ENCODE peak calls at places on chromosomes 5 and 9, in eight cellular contexts. One of them, this sample, is unnamed.

GRCh38 chr5:138725153-138725884 is 27.9 kb upstream of the CTNNA1 start:
- DNase-seq in mammary epithelial cell: peak
- DNase-seq in mesendoderm: peak
- DNase-seq in fibroblast of lung: peak
- DNase-seq in stomach: peak
- DNase-seq in GM23338: peak
- DNase-seq in SJSA1: no peak
- DNase-seq in body of pancreas: peak
- DNase-seq in this sample: peak

GRCh38 chr5:93584531-93585053 is 1.6 kb downstream of the NR2F1 start:
- DNase-seq in mammary epithelial cell: no peak
- DNase-seq in stomach: no peak
- DNase-seq in body of pancreas: no peak
- DNase-seq in SJSA1: no peak
- DNase-seq in fibroblast of lung: no peak
- DNase-seq in GM23338: peak
- DNase-seq in mesendoderm: no peak
- DNase-seq in this sample: no peak

GRCh38 chr9:36503172-36504153 is 69.2 kb upstream of the MELK start:
- DNase-seq in stomach: no peak
- DNase-seq in SJSA1: no peak
- DNase-seq in mesendoderm: no peak
- DNase-seq in fibroblast of lung: no peak
- DNase-seq in body of pancreas: no peak
- DNase-seq in mammary epithelial cell: no peak
- DNase-seq in GM23338: no peak
- DNase-seq in this sample: no peak

GRCh38 chr9:72386186-72386585 is 21.2 kb upstream of the ZFAND5 start:
- DNase-seq in stomach: no peak
- DNase-seq in mammary epithelial cell: no peak
- DNase-seq in fibroblast of lung: no peak
- DNase-seq in GM23338: no peak
- DNase-seq in mesendoderm: no peak
- DNase-seq in SJSA1: no peak
- DNase-seq in body of pancreas: no peak
- DNase-seq in this sample: no peak

GRCh38 chr9:109460576-109460975 is 37.5 kb downstream of the PTPN3 start:
- DNase-seq in mesendoderm: no peak
- DNase-seq in mammary epithelial cell: no peak
- DNase-seq in SJSA1: no peak
- DNase-seq in GM23338: no peak
- DNase-seq in body of pancreas: no peak
- DNase-seq in fibroblast of lung: no peak
- DNase-seq in stomach: no peak
- DNase-seq in this sample: no peak

GRCh38 chr5:66306105-66306843 is 162.2 kb downstream of the SREK1 start:
- DNase-seq in body of pancreas: peak
- DNase-seq in mammary epithelial cell: peak
- DNase-seq in GM23338: peak
- DNase-seq in stomach: peak
- DNase-seq in SJSA1: peak
- DNase-seq in mesendoderm: peak
- DNase-seq in fibroblast of lung: peak
- DNase-seq in this sample: peak

GRCh38 chr9:132142883-132143282 is 19.0 kb upstream of the NTNG2 start:
- DNase-seq in mesendoderm: no peak
- DNase-seq in body of pancreas: no peak
- DNase-seq in mammary epithelial cell: peak
- DNase-seq in stomach: no peak
- DNase-seq in SJSA1: no peak
- DNase-seq in GM23338: no peak
- DNase-seq in fibroblast of lung: no peak
- DNase-seq in this sample: no peak

GRCh38 chr9:86600291-86600690 is 246.1 kb upstream of the TUT7 start:
- DNase-seq in stomach: no peak
- DNase-seq in body of pancreas: no peak
- DNase-seq in GM23338: no peak
- DNase-seq in mesendoderm: peak
- DNase-seq in mammary epithelial cell: peak
- DNase-seq in fibroblast of lung: peak
- DNase-seq in SJSA1: no peak
- DNase-seq in this sample: no peak

GRCh38 chr9:131475956-131476776 is 26.6 kb upstream of the POMT1 start:
- DNase-seq in mammary epithelial cell: no peak
- DNase-seq in mesendoderm: no peak
- DNase-seq in SJSA1: no peak
- DNase-seq in stomach: no peak
- DNase-seq in body of pancreas: no peak
- DNase-seq in fibroblast of lung: no peak
- DNase-seq in GM23338: peak
- DNase-seq in this sample: no peak

GRCh38 chr5:163565931-163566608 is 60.7 kb downstream of the MAT2B start:
- DNase-seq in stomach: peak
- DNase-seq in mammary epithelial cell: peak
- DNase-seq in body of pancreas: peak
- DNase-seq in GM23338: peak
- DNase-seq in fibroblast of lung: peak
- DNase-seq in SJSA1: no peak
- DNase-seq in mesendoderm: peak
- DNase-seq in this sample: no peak

GRCh38 chr5:102722930-102723329 is 32.2 kb upstream of the PAM start:
- DNase-seq in mammary epithelial cell: peak
- DNase-seq in mesendoderm: peak
- DNase-seq in SJSA1: no peak
- DNase-seq in stomach: no peak
- DNase-seq in body of pancreas: no peak
- DNase-seq in fibroblast of lung: no peak
- DNase-seq in GM23338: no peak
- DNase-seq in this sample: peak

GRCh38 chr5:32949571-32949970 is 238.4 kb downstream of the NPR3 start:
- DNase-seq in SJSA1: no peak
- DNase-seq in body of pancreas: no peak
- DNase-seq in stomach: no peak
- DNase-seq in mammary epithelial cell: peak
- DNase-seq in fibroblast of lung: no peak
- DNase-seq in GM23338: no peak
- DNase-seq in mesendoderm: no peak
- DNase-seq in this sample: no peak

GRCh38 chr9:14692918-14693861 is at the start of gene ZDHHC21:
- DNase-seq in mammary epithelial cell: peak
- DNase-seq in GM23338: peak
- DNase-seq in SJSA1: peak
- DNase-seq in mesendoderm: peak
- DNase-seq in body of pancreas: peak
- DNase-seq in stomach: peak
- DNase-seq in fibroblast of lung: peak
- DNase-seq in this sample: no peak

GRCh38 chr5:72170101-72170500 is 62.8 kb downstream of the MAP1B start:
- DNase-seq in mesendoderm: no peak
- DNase-seq in SJSA1: no peak
- DNase-seq in body of pancreas: no peak
- DNase-seq in fibroblast of lung: no peak
- DNase-seq in stomach: no peak
- DNase-seq in GM23338: no peak
- DNase-seq in mammary epithelial cell: no peak
- DNase-seq in this sample: no peak

GRCh38 chr5:40674661-40675235 is 5.0 kb upstream of the PTGER4 start:
- DNase-seq in fibroblast of lung: no peak
- DNase-seq in GM23338: no peak
- DNase-seq in mesendoderm: peak
- DNase-seq in stomach: no peak
- DNase-seq in mammary epithelial cell: peak
- DNase-seq in SJSA1: no peak
- DNase-seq in body of pancreas: no peak
- DNase-seq in this sample: no peak

GRCh38 chr9:114409103-114409780 is 21.5 kb upstream of the AKNA start:
- DNase-seq in body of pancreas: peak
- DNase-seq in mesendoderm: peak
- DNase-seq in GM23338: peak
- DNase-seq in SJSA1: no peak
- DNase-seq in stomach: no peak
- DNase-seq in fibroblast of lung: no peak
- DNase-seq in mammary epithelial cell: peak
- DNase-seq in this sample: no peak

GRCh38 chr5:100535060-100536005 is at the start of gene FAM174A:
- DNase-seq in stomach: peak
- DNase-seq in fibroblast of lung: peak
- DNase-seq in mammary epithelial cell: peak
- DNase-seq in SJSA1: peak
- DNase-seq in GM23338: peak
- DNase-seq in mesendoderm: peak
- DNase-seq in body of pancreas: peak
- DNase-seq in this sample: peak

GRCh38 chr5:119355244-119355635 is 579 bp upstream of the TNFAIP8 start:
- DNase-seq in fibroblast of lung: no peak
- DNase-seq in SJSA1: no peak
- DNase-seq in stomach: peak
- DNase-seq in body of pancreas: no peak
- DNase-seq in mammary epithelial cell: no peak
- DNase-seq in mesendoderm: peak
- DNase-seq in GM23338: peak
- DNase-seq in this sample: no peak

GRCh38 chr9:76216161-76216649 is 178.0 kb downstream of the RFK start:
- DNase-seq in fibroblast of lung: peak
- DNase-seq in GM23338: no peak
- DNase-seq in SJSA1: peak
- DNase-seq in mammary epithelial cell: peak
- DNase-seq in stomach: no peak
- DNase-seq in body of pancreas: no peak
- DNase-seq in mesendoderm: no peak
- DNase-seq in this sample: peak

GRCh38 chr9:69822091-69822750 is 1.6 kb downstream of the CFAP95 start:
- DNase-seq in SJSA1: no peak
- DNase-seq in GM23338: peak
- DNase-seq in body of pancreas: no peak
- DNase-seq in mesendoderm: peak
- DNase-seq in fibroblast of lung: peak
- DNase-seq in mammary epithelial cell: peak
- DNase-seq in stomach: no peak
- DNase-seq in this sample: no peak

GRCh38 chr9:17622166-17622565 is 43.3 kb downstream of the SH3GL2 start:
- DNase-seq in GM23338: no peak
- DNase-seq in stomach: no peak
- DNase-seq in body of pancreas: no peak
- DNase-seq in mesendoderm: no peak
- DNase-seq in mammary epithelial cell: no peak
- DNase-seq in fibroblast of lung: no peak
- DNase-seq in SJSA1: no peak
- DNase-seq in this sample: no peak

GRCh38 chr9:115883467-115884329 is 269.9 kb upstream of the PAPPA start:
- DNase-seq in SJSA1: peak
- DNase-seq in fibroblast of lung: peak
- DNase-seq in stomach: peak
- DNase-seq in GM23338: peak
- DNase-seq in body of pancreas: peak
- DNase-seq in mammary epithelial cell: peak
- DNase-seq in mesendoderm: peak
- DNase-seq in this sample: no peak

GRCh38 chr5:173954671-173955605 is 34.0 kb upstream of the C5orf47 start:
- DNase-seq in mesendoderm: no peak
- DNase-seq in SJSA1: no peak
- DNase-seq in fibroblast of lung: peak
- DNase-seq in body of pancreas: peak
- DNase-seq in mammary epithelial cell: no peak
- DNase-seq in GM23338: no peak
- DNase-seq in stomach: no peak
- DNase-seq in this sample: peak

GRCh38 chr5:90326995-90327394 is 82.6 kb downstream of the CETN3 start:
- DNase-seq in fibroblast of lung: no peak
- DNase-seq in mammary epithelial cell: no peak
- DNase-seq in SJSA1: no peak
- DNase-seq in body of pancreas: no peak
- DNase-seq in GM23338: no peak
- DNase-seq in stomach: no peak
- DNase-seq in mesendoderm: no peak
- DNase-seq in this sample: no peak

GRCh38 chr9:93009337-93010015 is 49.0 kb upstream of the SUSD3 start:
- DNase-seq in GM23338: no peak
- DNase-seq in SJSA1: no peak
- DNase-seq in mesendoderm: no peak
- DNase-seq in body of pancreas: no peak
- DNase-seq in stomach: no peak
- DNase-seq in fibroblast of lung: no peak
- DNase-seq in mammary epithelial cell: no peak
- DNase-seq in this sample: no peak

GRCh38 chr5:127292030-127292735 is 1.6 kb downstream of the MEGF10 start:
- DNase-seq in body of pancreas: no peak
- DNase-seq in fibroblast of lung: no peak
- DNase-seq in GM23338: no peak
- DNase-seq in mammary epithelial cell: no peak
- DNase-seq in SJSA1: no peak
- DNase-seq in mesendoderm: no peak
- DNase-seq in stomach: no peak
- DNase-seq in this sample: no peak
- H3K4me3 ChIP-seq in body of pancreas: no peak
- H3K4me3 ChIP-seq in fibroblast of lung: no peak
- H3K4me3 ChIP-seq in GM23338: peak
- H3K4me3 ChIP-seq in mammary epithelial cell: no peak
- H3K4me3 ChIP-seq in SJSA1: no peak
- H3K4me3 ChIP-seq in mesendoderm: no peak
- H3K4me3 ChIP-seq in stomach: no peak
- H3K4me3 ChIP-seq in this sample: no peak

GRCh38 chr9:125897481-125897880 is 150.3 kb downstream of the PBX3 start:
- DNase-seq in mammary epithelial cell: no peak
- DNase-seq in mesendoderm: no peak
- DNase-seq in GM23338: no peak
- DNase-seq in SJSA1: no peak
- DNase-seq in fibroblast of lung: no peak
- DNase-seq in stomach: no peak
- DNase-seq in body of pancreas: no peak
- DNase-seq in this sample: no peak
- H3K4me3 ChIP-seq in mammary epithelial cell: no peak
- H3K4me3 ChIP-seq in mesendoderm: no peak
- H3K4me3 ChIP-seq in GM23338: no peak
- H3K4me3 ChIP-seq in SJSA1: no peak
- H3K4me3 ChIP-seq in fibroblast of lung: no peak
- H3K4me3 ChIP-seq in stomach: no peak
- H3K4me3 ChIP-seq in body of pancreas: no peak
- H3K4me3 ChIP-seq in this sample: no peak

GRCh38 chr5:9464478-9464877 is 81.4 kb downstream of the SEMA5A start:
- DNase-seq in fibroblast of lung: no peak
- DNase-seq in mesendoderm: no peak
- DNase-seq in mammary epithelial cell: no peak
- DNase-seq in SJSA1: no peak
- DNase-seq in GM23338: no peak
- DNase-seq in stomach: no peak
- DNase-seq in body of pancreas: no peak
- DNase-seq in this sample: no peak
- H3K4me3 ChIP-seq in fibroblast of lung: no peak
- H3K4me3 ChIP-seq in mesendoderm: no peak
- H3K4me3 ChIP-seq in mammary epithelial cell: no peak
- H3K4me3 ChIP-seq in SJSA1: no peak
- H3K4me3 ChIP-seq in GM23338: no peak
- H3K4me3 ChIP-seq in stomach: no peak
- H3K4me3 ChIP-seq in body of pancreas: no peak
- H3K4me3 ChIP-seq in this sample: no peak

DNA sequence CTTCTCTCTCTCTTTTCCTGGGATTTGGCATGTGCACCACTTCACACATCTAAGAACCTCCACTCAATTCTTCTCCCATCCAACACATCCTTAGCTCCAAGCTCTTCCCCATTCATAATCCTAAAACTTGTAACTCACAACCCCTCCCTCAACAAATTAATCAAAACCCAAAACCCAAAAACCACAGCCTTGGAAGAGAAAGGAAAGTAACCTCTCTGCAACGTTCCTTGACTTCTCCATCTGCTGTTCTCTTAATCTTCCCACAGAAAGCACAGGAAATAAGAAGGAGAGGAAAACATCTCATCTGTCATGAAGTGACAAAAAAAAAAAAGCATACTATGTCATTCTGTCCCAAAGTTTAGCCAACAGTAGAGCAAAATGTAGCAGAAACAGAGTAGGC is 66.2 kb downstream of the DRD1 start:
- DNase-seq in body of pancreas: no peak
- DNase-seq in SJSA1: no peak
- DNase-seq in stomach: no peak
- DNase-seq in fibroblast of lung: no peak
- DNase-seq in GM23338: no peak
- DNase-seq in mesendoderm: no peak
- DNase-seq in mammary epithelial cell: no peak
- DNase-seq in this sample: no peak
- H3K4me3 ChIP-seq in body of pancreas: no peak
- H3K4me3 ChIP-seq in SJSA1: no peak
- H3K4me3 ChIP-seq in stomach: no peak
- H3K4me3 ChIP-seq in fibroblast of lung: no peak
- H3K4me3 ChIP-seq in GM23338: no peak
- H3K4me3 ChIP-seq in mesendoderm: no peak
- H3K4me3 ChIP-seq in mammary epithelial cell: no peak
- H3K4me3 ChIP-seq in this sample: no peak

This sample was measured in BJ.